ENCODE peak calls at places on chromosomes 1 and 21, in nine cellular contexts. Z is nephron progenitor cell; T is astrocyte of the cerebellum; X is stimulated activated naive B cell treated with anti-CD40 and anti-IgM and Interleukin-4, amounts not matched to agents 10 μg/mL and 1 μg/mL and 100 μg/mL, for 72 hours; S is DMS53; H is pons; M is left ventricle myocardium inferior; L is fibroblast of villous mesenchyme; I is heart left ventricle. N is an unnamed sample.

GRCh38 chr21:46168238-46168637 is 12.9 kb upstream of the FTCD start:
- DNase-seq in Z (no peak), T (no peak), X (no peak), S (no peak), H (no peak), M (no peak), L (no peak), I (no peak), N (no peak)

GRCh38 chr1:99170516-99170915 is 93.8 kb upstream of the PLPPR4 start:
- DNase-seq in Z (no peak), T (no peak), X (no peak), S (peak; percentile 35), H (no peak), M (no peak), L (no peak), I (no peak), N (peak; percentile 6)

GRCh38 chr21:34582506-34583150 is 32.3 kb downstream of the RCAN1 start:
- DNase-seq in Z (peak; percentile 8), T (peak; percentile 46), X (peak; percentile 10), S (peak; percentile 30), H (peak; percentile 56), M (peak; percentile 40), L (peak; percentile 72), I (no peak), N (peak; percentile 62)

GRCh38 chr1:83516369-83516768 is 482.6 kb downstream of the TTLL7 start:
- DNase-seq in Z (no peak), T (no peak), X (no peak), S (no peak), H (no peak), M (no peak), L (peak; percentile 18), I (no peak), N (no peak)

GRCh38 chr1:62144238-62144831 is 50.3 kb upstream of the L1TD1 start:
- DNase-seq in Z (peak; percentile 50), T (peak; percentile 44), X (peak; percentile 6), S (peak; percentile 74), H (peak; percentile 74), M (no peak), L (peak; percentile 54), I (no peak), N (peak; percentile 63)

GRCh38 chr1:199291022-199291740 is 652.3 kb downstream of the PTPRC start:
- DNase-seq in Z (no peak), T (no peak), X (no peak), S (no peak), H (no peak), M (no peak), L (no peak), I (no peak), N (no peak)

GRCh38 chr1:224282140-224282539 is 47.8 kb downstream of the NVL start:
- DNase-seq in Z (no peak), T (no peak), X (no peak), S (no peak), H (no peak), M (no peak), L (no peak), I (no peak), N (no peak)

GRCh38 chr1:172956871-172957270 is 93.9 kb downstream of the TNFSF18 start:
- DNase-seq in Z (no peak), T (no peak), X (no peak), S (no peak), H (no peak), M (no peak), L (no peak), I (no peak), N (no peak)

GRCh38 chr1:59072017-59072947 is 224.6 kb upstream of the FGGY start:
- DNase-seq in Z (no peak), T (no peak), X (no peak), S (peak; percentile 61), H (peak; percentile 31), M (no peak), L (no peak), I (no peak), N (no peak)

GRCh38 chr1:7609311-7609994 is 161.6 kb upstream of the VAMP3 start:
- DNase-seq in Z (peak; percentile 0), T (no peak), X (no peak), S (peak; percentile 37), H (no peak), M (no peak), L (no peak), I (no peak), N (no peak)

GRCh38 chr1:35080171-35080854 is 1.1 kb downstream of the ZMYM1 start:
- DNase-seq in Z (no peak), T (no peak), X (no peak), S (no peak), H (no peak), M (no peak), L (no peak), I (no peak), N (no peak)

GRCh38 chr21:28317177-28317950 is 675.3 kb downstream of the LTN1 start:
- DNase-seq in Z (no peak), T (no peak), X (no peak), S (no peak), H (no peak), M (no peak), L (no peak), I (no peak), N (no peak)

GRCh38 chr1:10253755-10254154 is 43.4 kb downstream of the KIF1B start:
- DNase-seq in Z (no peak), T (peak; percentile 63), X (no peak), S (peak; percentile 51), H (no peak), M (no peak), L (peak; percentile 98), I (no peak), N (peak; percentile 81)

GRCh38 chr1:243513726-243514491 is 258.1 kb downstream of the SDCCAG8 start:
- DNase-seq in Z (no peak), T (peak; percentile 55), X (no peak), S (no peak), H (no peak), M (no peak), L (peak; percentile 82), I (no peak), N (no peak)

GRCh38 chr1:43256675-43257570 is 12.9 kb upstream of the TMEM125 start:
- DNase-seq in Z (no peak), T (no peak), X (no peak), S (no peak), H (no peak), M (no peak), L (no peak), I (no peak), N (no peak)

GRCh38 chr1:61742620-61743431 is 546 bp downstream of the PATJ start:
- DNase-seq in Z (peak; percentile 71), T (no peak), X (no peak), S (peak; percentile 72), H (peak; percentile 48), M (peak; percentile 59), L (peak; percentile 28), I (peak; percentile 51), N (peak; percentile 53)

GRCh38 chr1:207286747-207287528 is 34.5 kb upstream of the CD55 start:
- DNase-seq in Z (no peak), T (no peak), X (no peak), S (no peak), H (no peak), M (no peak), L (peak; percentile 39), I (no peak), N (no peak)

GRCh38 chr1:91843843-91844242 is 42.1 kb downstream of the TGFBR3 start:
- DNase-seq in Z (no peak), T (no peak), X (no peak), S (no peak), H (no peak), M (no peak), L (no peak), I (no peak), N (no peak)

GRCh38 chr1:224084867-224085266 is 29.0 kb upstream of the FBXO28 start:
- DNase-seq in Z (no peak), T (no peak), X (no peak), S (no peak), H (no peak), M (no peak), L (no peak), I (no peak), N (no peak)

GRCh38 chr1:70666381-70667140 is 255.5 kb downstream of the CTH start:
- DNase-seq in Z (no peak), T (no peak), X (no peak), S (peak; percentile 94), H (no peak), M (no peak), L (no peak), I (no peak), N (no peak)

GRCh38 chr1:18560692-18561091 is 70.0 kb upstream of the PAX7 start:
- DNase-seq in Z (no peak), T (no peak), X (no peak), S (peak; percentile 7), H (no peak), M (no peak), L (no peak), I (no peak), N (no peak)

GRCh38 chr1:231973840-231974239 is 347.2 kb downstream of the DISC1 start:
- DNase-seq in Z (no peak), T (no peak), X (no peak), S (no peak), H (no peak), M (no peak), L (no peak), I (no peak), N (no peak)

GRCh38 chr1:4271338-4271998 is 371.4 kb upstream of the C1orf174 start:
- DNase-seq in Z (no peak), T (no peak), X (no peak), S (no peak), H (no peak), M (no peak), L (no peak), I (no peak), N (no peak)

GRCh38 chr1:115771847-115772457 is 3.4 kb upstream of the CASQ2 start:
- DNase-seq in Z (peak; percentile 57), T (peak; percentile 76), X (peak; percentile 6), S (peak; percentile 78), H (peak; percentile 85), M (peak; percentile 54), L (peak; percentile 83), I (peak; percentile 68), N (peak; percentile 87)

GRCh38 chr1:200415693-200416593 is 6.1 kb upstream of the ZNF281 start:
- DNase-seq in Z (no peak), T (peak; percentile 90), X (no peak), S (peak; percentile 76), H (no peak), M (no peak), L (peak; percentile 98), I (peak; percentile 46), N (peak; percentile 97)

GRCh38 chr1:86380257-86380861 is 15.8 kb downstream of the ODF2L start:
- DNase-seq in Z (no peak), T (peak; percentile 81), X (no peak), S (peak; percentile 85), H (peak; percentile 85), M (no peak), L (peak; percentile 83), I (no peak), N (peak; percentile 93)

GRCh38 chr1:41740630-41741239 is 178.0 kb downstream of the HIVEP3 start:
- DNase-seq in Z (no peak), T (no peak), X (no peak), S (no peak), H (no peak), M (no peak), L (no peak), I (no peak), N (no peak)

GRCh38 chr1:229848762-229849677 is 218.0 kb upstream of the GALNT2 start:
- DNase-seq in Z (no peak), T (no peak), X (no peak), S (peak; percentile 70), H (no peak), M (no peak), L (peak; percentile 37), I (no peak), N (peak; percentile 33)

GRCh38 chr1:43367026-43367903 is 546 bp downstream of the ELOVL1 start:
- DNase-seq in Z (peak; percentile 31), T (no peak), X (no peak), S (peak; percentile 67), H (no peak), M (peak; percentile 25), L (no peak), I (peak; percentile 33), N (no peak)

GRCh38 chr1:178011101-178011828 is 41.4 kb upstream of the SEC16B start:
- DNase-seq in Z (no peak), T (no peak), X (no peak), S (peak; percentile 82), H (no peak), M (no peak), L (no peak), I (no peak), N (peak; percentile 45)

GRCh38 chr1:21334214-21335087 is 44.2 kb upstream of the ECE1 start:
- DNase-seq in Z (peak; percentile 65), T (peak; percentile 82), X (peak; percentile 88), S (peak; percentile 79), H (peak; percentile 76), M (peak; percentile 72), L (peak; percentile 92), I (peak; percentile 77), N (peak; percentile 84)